ENCODE peak calls at places on chromosomes 3 and 15, in eight cellular contexts. One of them, this sample, is unnamed.

GRCh38 chr3:196975349-196975748 is 6.7 kb upstream of the PIGZ start:
- DNase-seq in AG09319: no peak
- DNase-seq in colonic mucosa: no peak
- DNase-seq in osteocyte: no peak
- DNase-seq in OCI-LY7: no peak
- DNase-seq in foreskin fibroblast: no peak
- DNase-seq in tibial artery: no peak
- DNase-seq in AG09309: no peak
- DNase-seq in this sample: no peak

GRCh38 chr15:65634381-65634780 is 12.6 kb downstream of the SLC24A1 start:
- DNase-seq in AG09319: no peak
- DNase-seq in colonic mucosa: no peak
- DNase-seq in osteocyte: no peak
- DNase-seq in OCI-LY7: no peak
- DNase-seq in foreskin fibroblast: no peak
- DNase-seq in tibial artery: no peak
- DNase-seq in AG09309: no peak
- DNase-seq in this sample: no peak

GRCh38 chr3:4859788-4860187 is 119.4 kb upstream of the BHLHE40 start:
- DNase-seq in AG09319: no peak
- DNase-seq in colonic mucosa: no peak
- DNase-seq in osteocyte: no peak
- DNase-seq in OCI-LY7: no peak
- DNase-seq in foreskin fibroblast: no peak
- DNase-seq in tibial artery: no peak
- DNase-seq in AG09309: no peak
- DNase-seq in this sample: no peak

GRCh38 chr3:71350998-71351397 is 232.5 kb downstream of the FOXP1 start:
- DNase-seq in AG09319: no peak
- DNase-seq in colonic mucosa: no peak
- DNase-seq in osteocyte: no peak
- DNase-seq in OCI-LY7: no peak
- DNase-seq in foreskin fibroblast: no peak
- DNase-seq in tibial artery: no peak
- DNase-seq in AG09309: no peak
- DNase-seq in this sample: no peak

GRCh38 chr3:81301230-81301629 is 460.2 kb downstream of the GBE1 start:
- DNase-seq in AG09319: no peak
- DNase-seq in colonic mucosa: no peak
- DNase-seq in osteocyte: no peak
- DNase-seq in OCI-LY7: no peak
- DNase-seq in foreskin fibroblast: no peak
- DNase-seq in tibial artery: no peak
- DNase-seq in AG09309: no peak
- DNase-seq in this sample: no peak

GRCh38 chr3:43894176-43895049 is 203.7 kb downstream of the ABHD5 start:
- DNase-seq in AG09319: no peak
- DNase-seq in colonic mucosa: peak
- DNase-seq in osteocyte: no peak
- DNase-seq in OCI-LY7: peak
- DNase-seq in foreskin fibroblast: peak
- DNase-seq in tibial artery: peak
- DNase-seq in AG09309: peak
- DNase-seq in this sample: peak

GRCh38 chr15:66405605-66406004 is 18.9 kb downstream of the MAP2K1 start:
- DNase-seq in AG09319: no peak
- DNase-seq in colonic mucosa: no peak
- DNase-seq in osteocyte: no peak
- DNase-seq in OCI-LY7: no peak
- DNase-seq in foreskin fibroblast: peak
- DNase-seq in tibial artery: no peak
- DNase-seq in AG09309: no peak
- DNase-seq in this sample: no peak

GRCh38 chr3:156551261-156551660 is 3.7 kb downstream of the SSR3 start:
- DNase-seq in AG09319: no peak
- DNase-seq in colonic mucosa: no peak
- DNase-seq in osteocyte: no peak
- DNase-seq in OCI-LY7: no peak
- DNase-seq in foreskin fibroblast: peak
- DNase-seq in tibial artery: no peak
- DNase-seq in AG09309: no peak
- DNase-seq in this sample: no peak

GRCh38 chr3:67094167-67094566 is 96.1 kb downstream of the KBTBD8 start:
- DNase-seq in AG09319: no peak
- DNase-seq in colonic mucosa: peak
- DNase-seq in osteocyte: no peak
- DNase-seq in OCI-LY7: no peak
- DNase-seq in foreskin fibroblast: no peak
- DNase-seq in tibial artery: no peak
- DNase-seq in AG09309: no peak
- DNase-seq in this sample: no peak

GRCh38 chr3:181824961-181825360 is 113.2 kb downstream of the SOX2 start:
- DNase-seq in AG09319: no peak
- DNase-seq in colonic mucosa: no peak
- DNase-seq in osteocyte: no peak
- DNase-seq in OCI-LY7: no peak
- DNase-seq in foreskin fibroblast: no peak
- DNase-seq in tibial artery: no peak
- DNase-seq in AG09309: no peak
- DNase-seq in this sample: no peak

GRCh38 chr15:75646944-75647364 is 758 bp upstream of the SNX33 start:
- DNase-seq in AG09319: no peak
- DNase-seq in colonic mucosa: peak
- DNase-seq in osteocyte: no peak
- DNase-seq in OCI-LY7: no peak
- DNase-seq in foreskin fibroblast: peak
- DNase-seq in tibial artery: no peak
- DNase-seq in AG09309: no peak
- DNase-seq in this sample: no peak

GRCh38 chr3:104032283-104032682 is 1334.4 kb upstream of the ALCAM start:
- DNase-seq in AG09319: no peak
- DNase-seq in colonic mucosa: no peak
- DNase-seq in osteocyte: no peak
- DNase-seq in OCI-LY7: no peak
- DNase-seq in foreskin fibroblast: no peak
- DNase-seq in tibial artery: no peak
- DNase-seq in AG09309: no peak
- DNase-seq in this sample: no peak

GRCh38 chr3:60610441-60611112 is 640.7 kb downstream of the FHIT start:
- DNase-seq in AG09319: peak
- DNase-seq in colonic mucosa: peak
- DNase-seq in osteocyte: no peak
- DNase-seq in OCI-LY7: no peak
- DNase-seq in foreskin fibroblast: no peak
- DNase-seq in tibial artery: peak
- DNase-seq in AG09309: peak
- DNase-seq in this sample: no peak

GRCh38 chr3:187027531-187027936 is 97.2 kb downstream of the ST6GAL1 start:
- DNase-seq in AG09319: no peak
- DNase-seq in colonic mucosa: peak
- DNase-seq in osteocyte: no peak
- DNase-seq in OCI-LY7: peak
- DNase-seq in foreskin fibroblast: no peak
- DNase-seq in tibial artery: no peak
- DNase-seq in AG09309: no peak
- DNase-seq in this sample: no peak

GRCh38 chr3:125651246-125651645 is 55.9 kb upstream of the OSBPL11 start:
- DNase-seq in AG09319: no peak
- DNase-seq in colonic mucosa: no peak
- DNase-seq in osteocyte: no peak
- DNase-seq in OCI-LY7: no peak
- DNase-seq in foreskin fibroblast: no peak
- DNase-seq in tibial artery: no peak
- DNase-seq in AG09309: peak
- DNase-seq in this sample: no peak

GRCh38 chr3:186502138-186502941 is 41.8 kb downstream of the CRYGS start:
- DNase-seq in AG09319: no peak
- DNase-seq in colonic mucosa: no peak
- DNase-seq in osteocyte: peak
- DNase-seq in OCI-LY7: no peak
- DNase-seq in foreskin fibroblast: no peak
- DNase-seq in tibial artery: no peak
- DNase-seq in AG09309: no peak
- DNase-seq in this sample: no peak

DNA sequence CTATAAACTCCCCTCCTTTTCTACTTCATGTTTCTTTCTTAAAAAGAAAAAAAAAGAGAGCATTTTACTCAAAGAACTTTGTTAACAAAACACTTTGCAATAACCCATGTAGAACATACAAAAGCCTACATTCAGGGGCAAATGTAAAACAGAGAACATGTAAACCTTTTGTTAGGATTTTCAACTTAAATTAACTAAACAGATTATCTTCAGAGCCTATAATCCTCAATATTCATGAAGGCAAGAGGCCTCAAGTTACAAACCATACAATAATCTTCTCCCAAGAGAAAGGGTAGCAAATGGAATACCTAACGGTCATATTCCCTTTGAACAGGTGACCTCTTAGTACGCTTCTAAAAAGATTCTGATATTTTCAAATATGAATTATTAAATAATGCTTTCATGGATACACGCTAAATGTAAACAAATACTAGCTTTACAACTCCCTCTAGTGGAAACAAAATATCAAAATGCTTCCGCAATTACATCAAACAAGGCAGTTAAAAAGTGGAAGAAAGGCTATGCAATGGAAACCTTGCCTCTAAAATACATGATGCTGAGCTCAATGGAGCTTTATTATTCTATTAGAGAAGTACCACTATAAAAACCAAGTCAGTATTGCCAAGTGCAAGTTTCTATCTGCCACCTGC is 9.9 kb downstream of the CEP152 start:
- DNase-seq in AG09319: no peak
- DNase-seq in colonic mucosa: no peak
- DNase-seq in osteocyte: no peak
- DNase-seq in OCI-LY7: peak
- DNase-seq in foreskin fibroblast: peak
- DNase-seq in tibial artery: no peak
- DNase-seq in AG09309: no peak
- DNase-seq in this sample: no peak
- TF ChIP-seq CTCF in AG09319: peak
- TF ChIP-seq CTCF in colonic mucosa: peak
- TF ChIP-seq CTCF in osteocyte: peak
- TF ChIP-seq CTCF in OCI-LY7: peak
- TF ChIP-seq CTCF in foreskin fibroblast: peak
- TF ChIP-seq CTCF in tibial artery: peak
- TF ChIP-seq CTCF in AG09309: peak
- TF ChIP-seq CTCF in this sample: peak

GRCh38 chr3:183697610-183698317 is at the start of gene YEATS2:
- DNase-seq in AG09319: no peak
- DNase-seq in colonic mucosa: peak
- DNase-seq in osteocyte: peak
- DNase-seq in OCI-LY7: peak
- DNase-seq in foreskin fibroblast: peak
- DNase-seq in tibial artery: peak
- DNase-seq in AG09309: no peak
- DNase-seq in this sample: peak

GRCh38 chr3:183698318-183698731 is 728 bp downstream of the YEATS2 start:
- DNase-seq in AG09319: no peak
- DNase-seq in colonic mucosa: peak
- DNase-seq in osteocyte: no peak
- DNase-seq in OCI-LY7: peak
- DNase-seq in foreskin fibroblast: no peak
- DNase-seq in tibial artery: no peak
- DNase-seq in AG09309: no peak
- DNase-seq in this sample: peak

GRCh38 chr3:183698760-183699159 is 1.2 kb downstream of the YEATS2 start:
- DNase-seq in AG09319: no peak
- DNase-seq in colonic mucosa: peak
- DNase-seq in osteocyte: no peak
- DNase-seq in OCI-LY7: peak
- DNase-seq in foreskin fibroblast: peak
- DNase-seq in tibial artery: no peak
- DNase-seq in AG09309: no peak
- DNase-seq in this sample: no peak

GRCh38 chr3:183695569-183696364 is 1.8 kb upstream of the YEATS2 start:
- DNase-seq in AG09319: no peak
- DNase-seq in colonic mucosa: no peak
- DNase-seq in osteocyte: peak
- DNase-seq in OCI-LY7: no peak
- DNase-seq in foreskin fibroblast: no peak
- DNase-seq in tibial artery: no peak
- DNase-seq in AG09309: no peak
- DNase-seq in this sample: no peak

GRCh38 chr3:183697123-183697609 is 431 bp upstream of the YEATS2 start:
- DNase-seq in AG09319: no peak
- DNase-seq in colonic mucosa: no peak
- DNase-seq in osteocyte: no peak
- DNase-seq in OCI-LY7: no peak
- DNase-seq in foreskin fibroblast: no peak
- DNase-seq in tibial artery: no peak
- DNase-seq in AG09309: no peak
- DNase-seq in this sample: no peak
- TF ChIP-seq CTCF in AG09319: no peak
- TF ChIP-seq CTCF in colonic mucosa: no peak
- TF ChIP-seq CTCF in osteocyte: no peak
- TF ChIP-seq CTCF in OCI-LY7: no peak
- TF ChIP-seq CTCF in foreskin fibroblast: no peak
- TF ChIP-seq CTCF in tibial artery: no peak
- TF ChIP-seq CTCF in AG09309: no peak
- TF ChIP-seq CTCF in this sample: peak

GRCh38 chr3:51391075-51391565 is at the start of gene RBM15B:
- DNase-seq in AG09319: peak
- DNase-seq in colonic mucosa: peak
- DNase-seq in osteocyte: peak
- DNase-seq in OCI-LY7: peak
- DNase-seq in foreskin fibroblast: peak
- DNase-seq in tibial artery: peak
- DNase-seq in AG09309: peak
- DNase-seq in this sample: peak
- TF ChIP-seq CTCF in AG09319: no peak
- TF ChIP-seq CTCF in colonic mucosa: peak
- TF ChIP-seq CTCF in osteocyte: peak
- TF ChIP-seq CTCF in OCI-LY7: peak
- TF ChIP-seq CTCF in foreskin fibroblast: peak
- TF ChIP-seq CTCF in tibial artery: peak
- TF ChIP-seq CTCF in AG09309: peak
- TF ChIP-seq CTCF in this sample: peak

DNA sequence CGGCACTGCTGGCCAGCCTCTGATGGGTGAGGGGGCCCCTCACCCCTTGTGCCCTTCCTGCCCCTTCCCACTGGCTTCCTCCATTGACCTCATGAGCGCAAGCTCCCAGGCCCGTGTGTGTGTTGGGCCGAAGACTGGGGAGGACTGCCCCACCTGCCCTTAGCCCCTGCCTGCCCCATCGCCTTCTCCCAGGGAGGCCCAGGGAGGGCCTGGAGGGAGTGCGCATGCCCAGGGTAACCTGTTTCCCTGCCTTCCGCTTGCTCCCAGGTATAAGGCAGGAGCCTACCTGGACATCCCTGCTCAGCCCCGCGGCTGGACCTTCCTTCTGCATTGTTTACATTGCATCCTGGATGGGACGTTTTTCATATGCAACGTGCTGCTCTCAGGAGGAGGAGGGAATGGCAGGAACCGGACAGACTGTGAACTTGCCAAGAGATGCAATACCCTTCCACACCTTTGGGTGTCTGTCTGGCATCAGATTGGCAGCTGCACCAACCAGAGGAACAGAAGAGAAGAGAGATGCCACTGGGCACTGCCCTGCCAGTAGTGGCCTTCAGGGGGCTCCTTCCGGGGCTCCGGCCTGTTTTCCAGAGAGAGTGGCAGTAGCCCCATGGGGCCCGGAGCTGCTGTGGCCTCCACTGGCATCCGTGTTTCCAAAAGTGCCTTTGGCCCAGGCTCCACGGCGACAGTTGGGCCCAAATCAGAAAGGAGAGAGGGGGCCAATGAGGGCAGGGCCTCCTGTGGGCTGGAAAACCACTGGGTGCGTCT is 8.8 kb downstream of the DLL4 start:
- DNase-seq in AG09319: no peak
- DNase-seq in colonic mucosa: no peak
- DNase-seq in osteocyte: no peak
- DNase-seq in OCI-LY7: no peak
- DNase-seq in foreskin fibroblast: no peak
- DNase-seq in tibial artery: no peak
- DNase-seq in AG09309: no peak
- DNase-seq in this sample: no peak
- TF ChIP-seq CTCF in AG09319: no peak
- TF ChIP-seq CTCF in colonic mucosa: no peak
- TF ChIP-seq CTCF in osteocyte: peak
- TF ChIP-seq CTCF in OCI-LY7: peak
- TF ChIP-seq CTCF in foreskin fibroblast: peak
- TF ChIP-seq CTCF in tibial artery: peak
- TF ChIP-seq CTCF in AG09309: peak
- TF ChIP-seq CTCF in this sample: peak